ENCODE peak calls at places on chromosome 1, in eight cellular contexts. R is endothelial cell; L is CD8-positive, alpha-beta memory T cell; N is activated CD4-positive, alpha-beta T cell treated with anti-CD3 and anti-CD28 coated beads for 1 hour; W is anterior cingulate cortex; P is fibroblast of lung; E is activated T-helper 1 cell treated with anti-CD3 and anti-CD28 coated beads, Interleukin-2, amount 50 U/mL, for 16 hours; X is DMS79. B is an unnamed sample.

GRCh38 chr1:53142226-53142853 is at the start of gene SLC1A7:
- DNase-seq in R (no peak), L (no peak), N (no peak), W (no peak), P (no peak), E (no peak), X (no peak), B (no peak)

GRCh38 chr1:7042322-7043231 is 257.3 kb downstream of the CAMTA1 start:
- DNase-seq in R (no peak), L (no peak), N (no peak), W (peak), P (peak), E (no peak), X (peak), B (peak)

GRCh38 chr1:38064232-38064903 is 17.8 kb upstream of the POU3F1 start:
- DNase-seq in R (no peak), L (no peak), N (no peak), W (peak), P (peak), E (no peak), X (no peak), B (peak)

GRCh38 chr1:20073247-20073646 is 3.3 kb downstream of the PLA2G5 start:
- DNase-seq in R (no peak), L (no peak), N (no peak), W (no peak), P (no peak), E (no peak), X (no peak), B (no peak)

GRCh38 chr1:20587639-20588017 is 1.3 kb upstream of the CDA start:
- DNase-seq in R (no peak), L (no peak), N (no peak), W (no peak), P (peak), E (no peak), X (no peak), B (no peak)

GRCh38 chr1:24659993-24660665 is 17.0 kb downstream of the SRRM1 start:
- DNase-seq in R (no peak), L (no peak), N (no peak), W (no peak), P (no peak), E (no peak), X (no peak), B (peak)

GRCh38 chr1:153532161-153532560 is 3.6 kb downstream of the S100A6 start:
- DNase-seq in R (no peak), L (peak), N (peak), W (no peak), P (no peak), E (no peak), X (no peak), B (no peak)

GRCh38 chr1:53627031-53627430 is 111.9 kb downstream of the GLIS1 start:
- DNase-seq in R (no peak), L (no peak), N (no peak), W (no peak), P (no peak), E (no peak), X (no peak), B (no peak)

GRCh38 chr1:33055210-33055991 is 18.7 kb upstream of the AK2 start:
- DNase-seq in R (peak), L (no peak), N (no peak), W (no peak), P (peak), E (no peak), X (peak), B (peak)

GRCh38 chr1:37473431-37474050 is 839 bp upstream of the ZC3H12A start:
- DNase-seq in R (no peak), L (peak), N (no peak), W (no peak), P (no peak), E (no peak), X (no peak), B (no peak)

GRCh38 chr1:53621144-53621543 is 117.8 kb downstream of the GLIS1 start:
- DNase-seq in R (no peak), L (no peak), N (no peak), W (no peak), P (no peak), E (no peak), X (no peak), B (no peak)

GRCh38 chr1:156811171-156811570 is 5.5 kb downstream of the SH2D2A start:
- DNase-seq in R (no peak), L (no peak), N (no peak), W (no peak), P (no peak), E (no peak), X (no peak), B (no peak)

B was measured in iris pigment epithelial cell.